ENCODE peak calls at places on chromosomes 12 and 14, in seven cellular contexts. One of them, this sample, is unnamed.

GRCh38 chr14:75493580-75494130 is 28.6 kb upstream of the BATF start:
- DNase-seq in heart left ventricle: no peak
- DNase-seq in H7: peak; percentile 2
- DNase-seq in activated T-cell treated with anti-CD3 and anti-CD28 coated beads for 48 hours: no peak
- DNase-seq in stimulated activated CD4-positive, alpha-beta T cell treated with anti-CD3 and anti-CD28 coated beads, Interleukin-12 subunit alpha, Interleukin-12 subunit beta, amount 100 ng/mL, for 24 hours: no peak
- DNase-seq in Right ventricle myocardium superior: no peak
- DNase-seq in RCC 7860: no peak
- DNase-seq in this sample: no peak

GRCh38 chr14:99755629-99756603 is 37.3 kb upstream of the EML1 start:
- DNase-seq in heart left ventricle: peak; percentile 92
- DNase-seq in H7: peak; percentile 41
- DNase-seq in activated T-cell treated with anti-CD3 and anti-CD28 coated beads for 48 hours: no peak
- DNase-seq in stimulated activated CD4-positive, alpha-beta T cell treated with anti-CD3 and anti-CD28 coated beads, Interleukin-12 subunit alpha, Interleukin-12 subunit beta, amount 100 ng/mL, for 24 hours: no peak
- DNase-seq in Right ventricle myocardium superior: peak; percentile 91
- DNase-seq in RCC 7860: peak; percentile 82
- DNase-seq in this sample: peak; percentile 98

GRCh38 chr12:4031703-4032291 is 158.6 kb upstream of the PARP11 start:
- DNase-seq in heart left ventricle: peak; percentile 27
- DNase-seq in H7: no peak
- DNase-seq in activated T-cell treated with anti-CD3 and anti-CD28 coated beads for 48 hours: no peak
- DNase-seq in stimulated activated CD4-positive, alpha-beta T cell treated with anti-CD3 and anti-CD28 coated beads, Interleukin-12 subunit alpha, Interleukin-12 subunit beta, amount 100 ng/mL, for 24 hours: no peak
- DNase-seq in Right ventricle myocardium superior: peak; percentile 51
- DNase-seq in RCC 7860: peak; percentile 7
- DNase-seq in this sample: peak; percentile 52

GRCh38 chr12:14514154-14514842 is 53.4 kb downstream of the PLBD1 start:
- DNase-seq in heart left ventricle: peak; percentile 29
- DNase-seq in H7: peak; percentile 28
- DNase-seq in activated T-cell treated with anti-CD3 and anti-CD28 coated beads for 48 hours: no peak
- DNase-seq in stimulated activated CD4-positive, alpha-beta T cell treated with anti-CD3 and anti-CD28 coated beads, Interleukin-12 subunit alpha, Interleukin-12 subunit beta, amount 100 ng/mL, for 24 hours: no peak
- DNase-seq in Right ventricle myocardium superior: no peak
- DNase-seq in RCC 7860: no peak
- DNase-seq in this sample: no peak

GRCh38 chr12:56115329-56115728 is 1.1 kb upstream of the RPL41 start:
- DNase-seq in heart left ventricle: no peak
- DNase-seq in H7: no peak
- DNase-seq in activated T-cell treated with anti-CD3 and anti-CD28 coated beads for 48 hours: no peak
- DNase-seq in stimulated activated CD4-positive, alpha-beta T cell treated with anti-CD3 and anti-CD28 coated beads, Interleukin-12 subunit alpha, Interleukin-12 subunit beta, amount 100 ng/mL, for 24 hours: no peak
- DNase-seq in Right ventricle myocardium superior: no peak
- DNase-seq in RCC 7860: no peak
- DNase-seq in this sample: no peak

GRCh38 chr12:38919191-38919590 is 13.8 kb upstream of the CPNE8 start:
- DNase-seq in heart left ventricle: no peak
- DNase-seq in H7: no peak
- DNase-seq in activated T-cell treated with anti-CD3 and anti-CD28 coated beads for 48 hours: no peak
- DNase-seq in stimulated activated CD4-positive, alpha-beta T cell treated with anti-CD3 and anti-CD28 coated beads, Interleukin-12 subunit alpha, Interleukin-12 subunit beta, amount 100 ng/mL, for 24 hours: no peak
- DNase-seq in Right ventricle myocardium superior: no peak
- DNase-seq in RCC 7860: no peak
- DNase-seq in this sample: no peak

GRCh38 chr12:31034372-31034771 is 39.3 kb upstream of the DDX11 start:
- DNase-seq in heart left ventricle: no peak
- DNase-seq in H7: no peak
- DNase-seq in activated T-cell treated with anti-CD3 and anti-CD28 coated beads for 48 hours: no peak
- DNase-seq in stimulated activated CD4-positive, alpha-beta T cell treated with anti-CD3 and anti-CD28 coated beads, Interleukin-12 subunit alpha, Interleukin-12 subunit beta, amount 100 ng/mL, for 24 hours: no peak
- DNase-seq in Right ventricle myocardium superior: no peak
- DNase-seq in RCC 7860: peak; percentile 19
- DNase-seq in this sample: no peak

GRCh38 chr14:49497267-49497666 is 88.9 kb downstream of the RPS29 start:
- DNase-seq in heart left ventricle: no peak
- DNase-seq in H7: no peak
- DNase-seq in activated T-cell treated with anti-CD3 and anti-CD28 coated beads for 48 hours: no peak
- DNase-seq in stimulated activated CD4-positive, alpha-beta T cell treated with anti-CD3 and anti-CD28 coated beads, Interleukin-12 subunit alpha, Interleukin-12 subunit beta, amount 100 ng/mL, for 24 hours: no peak
- DNase-seq in Right ventricle myocardium superior: no peak
- DNase-seq in RCC 7860: no peak
- DNase-seq in this sample: no peak

GRCh38 chr12:53232641-53233538 is 881 bp upstream of the RARG start:
- DNase-seq in heart left ventricle: peak; percentile 69
- DNase-seq in H7: peak; percentile 86
- DNase-seq in activated T-cell treated with anti-CD3 and anti-CD28 coated beads for 48 hours: no peak
- DNase-seq in stimulated activated CD4-positive, alpha-beta T cell treated with anti-CD3 and anti-CD28 coated beads, Interleukin-12 subunit alpha, Interleukin-12 subunit beta, amount 100 ng/mL, for 24 hours: no peak
- DNase-seq in Right ventricle myocardium superior: peak; percentile 80
- DNase-seq in RCC 7860: no peak
- DNase-seq in this sample: peak; percentile 84

GRCh38 chr12:132153501-132154340 is 9.5 kb downstream of the NOC4L start:
- DNase-seq in heart left ventricle: peak; percentile 58
- DNase-seq in H7: peak; percentile 98
- DNase-seq in activated T-cell treated with anti-CD3 and anti-CD28 coated beads for 48 hours: peak; percentile 67
- DNase-seq in stimulated activated CD4-positive, alpha-beta T cell treated with anti-CD3 and anti-CD28 coated beads, Interleukin-12 subunit alpha, Interleukin-12 subunit beta, amount 100 ng/mL, for 24 hours: peak; percentile 35
- DNase-seq in Right ventricle myocardium superior: peak; percentile 82
- DNase-seq in RCC 7860: peak; percentile 52
- DNase-seq in this sample: peak; percentile 69

GRCh38 chr12:40331886-40332285 is 107.1 kb downstream of the LRRK2 start:
- DNase-seq in heart left ventricle: no peak
- DNase-seq in H7: no peak
- DNase-seq in activated T-cell treated with anti-CD3 and anti-CD28 coated beads for 48 hours: no peak
- DNase-seq in stimulated activated CD4-positive, alpha-beta T cell treated with anti-CD3 and anti-CD28 coated beads, Interleukin-12 subunit alpha, Interleukin-12 subunit beta, amount 100 ng/mL, for 24 hours: no peak
- DNase-seq in Right ventricle myocardium superior: no peak
- DNase-seq in RCC 7860: no peak
- DNase-seq in this sample: no peak

GRCh38 chr14:51726166-51726899 is 74.6 kb downstream of the FRMD6 start:
- DNase-seq in heart left ventricle: no peak
- DNase-seq in H7: no peak
- DNase-seq in activated T-cell treated with anti-CD3 and anti-CD28 coated beads for 48 hours: no peak
- DNase-seq in stimulated activated CD4-positive, alpha-beta T cell treated with anti-CD3 and anti-CD28 coated beads, Interleukin-12 subunit alpha, Interleukin-12 subunit beta, amount 100 ng/mL, for 24 hours: no peak
- DNase-seq in Right ventricle myocardium superior: no peak
- DNase-seq in RCC 7860: no peak
- DNase-seq in this sample: no peak

GRCh38 chr12:6765634-6766581 is at the start of gene PTMS:
- DNase-seq in heart left ventricle: peak; percentile 90
- DNase-seq in H7: peak; percentile 96
- DNase-seq in activated T-cell treated with anti-CD3 and anti-CD28 coated beads for 48 hours: no peak
- DNase-seq in stimulated activated CD4-positive, alpha-beta T cell treated with anti-CD3 and anti-CD28 coated beads, Interleukin-12 subunit alpha, Interleukin-12 subunit beta, amount 100 ng/mL, for 24 hours: no peak
- DNase-seq in Right ventricle myocardium superior: peak; percentile 88
- DNase-seq in RCC 7860: peak; percentile 64
- DNase-seq in this sample: peak; percentile 90

GRCh38 chr14:32329146-32329545 is at the start of gene AKAP6:
- DNase-seq in heart left ventricle: no peak
- DNase-seq in H7: no peak
- DNase-seq in activated T-cell treated with anti-CD3 and anti-CD28 coated beads for 48 hours: no peak
- DNase-seq in stimulated activated CD4-positive, alpha-beta T cell treated with anti-CD3 and anti-CD28 coated beads, Interleukin-12 subunit alpha, Interleukin-12 subunit beta, amount 100 ng/mL, for 24 hours: no peak
- DNase-seq in Right ventricle myocardium superior: no peak
- DNase-seq in RCC 7860: no peak
- DNase-seq in this sample: no peak

GRCh38 chr12:28602760-28603638 is 412.7 kb downstream of the CCDC91 start:
- DNase-seq in heart left ventricle: no peak
- DNase-seq in H7: no peak
- DNase-seq in activated T-cell treated with anti-CD3 and anti-CD28 coated beads for 48 hours: no peak
- DNase-seq in stimulated activated CD4-positive, alpha-beta T cell treated with anti-CD3 and anti-CD28 coated beads, Interleukin-12 subunit alpha, Interleukin-12 subunit beta, amount 100 ng/mL, for 24 hours: no peak
- DNase-seq in Right ventricle myocardium superior: no peak
- DNase-seq in RCC 7860: no peak
- DNase-seq in this sample: no peak

GRCh38 chr14:49477576-49477975 is 108.6 kb downstream of the RPS29 start:
- DNase-seq in heart left ventricle: no peak
- DNase-seq in H7: no peak
- DNase-seq in activated T-cell treated with anti-CD3 and anti-CD28 coated beads for 48 hours: no peak
- DNase-seq in stimulated activated CD4-positive, alpha-beta T cell treated with anti-CD3 and anti-CD28 coated beads, Interleukin-12 subunit alpha, Interleukin-12 subunit beta, amount 100 ng/mL, for 24 hours: no peak
- DNase-seq in Right ventricle myocardium superior: no peak
- DNase-seq in RCC 7860: no peak
- DNase-seq in this sample: no peak

GRCh38 chr14:74594021-74594420 is 18.0 kb downstream of the LTBP2 start:
- DNase-seq in heart left ventricle: no peak
- DNase-seq in H7: no peak
- DNase-seq in activated T-cell treated with anti-CD3 and anti-CD28 coated beads for 48 hours: no peak
- DNase-seq in stimulated activated CD4-positive, alpha-beta T cell treated with anti-CD3 and anti-CD28 coated beads, Interleukin-12 subunit alpha, Interleukin-12 subunit beta, amount 100 ng/mL, for 24 hours: no peak
- DNase-seq in Right ventricle myocardium superior: peak; percentile 39
- DNase-seq in RCC 7860: no peak
- DNase-seq in this sample: no peak

GRCh38 chr12:12425616-12426015 is 68.7 kb downstream of the BORCS5 start:
- DNase-seq in heart left ventricle: no peak
- DNase-seq in H7: no peak
- DNase-seq in activated T-cell treated with anti-CD3 and anti-CD28 coated beads for 48 hours: no peak
- DNase-seq in stimulated activated CD4-positive, alpha-beta T cell treated with anti-CD3 and anti-CD28 coated beads, Interleukin-12 subunit alpha, Interleukin-12 subunit beta, amount 100 ng/mL, for 24 hours: no peak
- DNase-seq in Right ventricle myocardium superior: no peak
- DNase-seq in RCC 7860: no peak
- DNase-seq in this sample: no peak

GRCh38 chr14:37056473-37056872 is 115.9 kb downstream of the SLC25A21 start:
- DNase-seq in heart left ventricle: no peak
- DNase-seq in H7: peak; percentile 21
- DNase-seq in activated T-cell treated with anti-CD3 and anti-CD28 coated beads for 48 hours: no peak
- DNase-seq in stimulated activated CD4-positive, alpha-beta T cell treated with anti-CD3 and anti-CD28 coated beads, Interleukin-12 subunit alpha, Interleukin-12 subunit beta, amount 100 ng/mL, for 24 hours: no peak
- DNase-seq in Right ventricle myocardium superior: no peak
- DNase-seq in RCC 7860: peak; percentile 37
- DNase-seq in this sample: no peak

GRCh38 chr12:5718680-5719079 is 226.4 kb downstream of the ANO2 start:
- DNase-seq in heart left ventricle: peak; percentile 63
- DNase-seq in H7: no peak
- DNase-seq in activated T-cell treated with anti-CD3 and anti-CD28 coated beads for 48 hours: no peak
- DNase-seq in stimulated activated CD4-positive, alpha-beta T cell treated with anti-CD3 and anti-CD28 coated beads, Interleukin-12 subunit alpha, Interleukin-12 subunit beta, amount 100 ng/mL, for 24 hours: no peak
- DNase-seq in Right ventricle myocardium superior: peak; percentile 68
- DNase-seq in RCC 7860: no peak
- DNase-seq in this sample: no peak

GRCh38 chr12:115599251-115599811 is 678.2 kb downstream of the MED13L start:
- DNase-seq in heart left ventricle: peak; percentile 67
- DNase-seq in H7: peak; percentile 64
- DNase-seq in activated T-cell treated with anti-CD3 and anti-CD28 coated beads for 48 hours: no peak
- DNase-seq in stimulated activated CD4-positive, alpha-beta T cell treated with anti-CD3 and anti-CD28 coated beads, Interleukin-12 subunit alpha, Interleukin-12 subunit beta, amount 100 ng/mL, for 24 hours: no peak
- DNase-seq in Right ventricle myocardium superior: peak; percentile 59
- DNase-seq in RCC 7860: no peak
- DNase-seq in this sample: no peak

GRCh38 chr14:67186789-67187188 is 2.5 kb upstream of the GARIN2 start:
- DNase-seq in heart left ventricle: no peak
- DNase-seq in H7: no peak
- DNase-seq in activated T-cell treated with anti-CD3 and anti-CD28 coated beads for 48 hours: no peak
- DNase-seq in stimulated activated CD4-positive, alpha-beta T cell treated with anti-CD3 and anti-CD28 coated beads, Interleukin-12 subunit alpha, Interleukin-12 subunit beta, amount 100 ng/mL, for 24 hours: no peak
- DNase-seq in Right ventricle myocardium superior: no peak
- DNase-seq in RCC 7860: no peak
- DNase-seq in this sample: no peak

GRCh38 chr12:64088431-64089349 is 133.4 kb downstream of the KICS2 start:
- DNase-seq in heart left ventricle: peak; percentile 64
- DNase-seq in H7: peak; percentile 26
- DNase-seq in activated T-cell treated with anti-CD3 and anti-CD28 coated beads for 48 hours: no peak
- DNase-seq in stimulated activated CD4-positive, alpha-beta T cell treated with anti-CD3 and anti-CD28 coated beads, Interleukin-12 subunit alpha, Interleukin-12 subunit beta, amount 100 ng/mL, for 24 hours: no peak
- DNase-seq in Right ventricle myocardium superior: no peak
- DNase-seq in RCC 7860: peak; percentile 94
- DNase-seq in this sample: peak; percentile 70

GRCh38 chr12:4909734-4910501 is at the start of gene KCNA1:
- DNase-seq in heart left ventricle: no peak
- DNase-seq in H7: peak; percentile 81
- DNase-seq in activated T-cell treated with anti-CD3 and anti-CD28 coated beads for 48 hours: no peak
- DNase-seq in stimulated activated CD4-positive, alpha-beta T cell treated with anti-CD3 and anti-CD28 coated beads, Interleukin-12 subunit alpha, Interleukin-12 subunit beta, amount 100 ng/mL, for 24 hours: no peak
- DNase-seq in Right ventricle myocardium superior: peak; percentile 40
- DNase-seq in RCC 7860: no peak
- DNase-seq in this sample: peak; percentile 79

GRCh38 chr12:55838361-55838760 is 4.4 kb downstream of the MMP19 start:
- DNase-seq in heart left ventricle: no peak
- DNase-seq in H7: no peak
- DNase-seq in activated T-cell treated with anti-CD3 and anti-CD28 coated beads for 48 hours: no peak
- DNase-seq in stimulated activated CD4-positive, alpha-beta T cell treated with anti-CD3 and anti-CD28 coated beads, Interleukin-12 subunit alpha, Interleukin-12 subunit beta, amount 100 ng/mL, for 24 hours: no peak
- DNase-seq in Right ventricle myocardium superior: no peak
- DNase-seq in RCC 7860: no peak
- DNase-seq in this sample: no peak

GRCh38 chr12:7319934-7320333 is 16.1 kb downstream of the ACSM4 start:
- DNase-seq in heart left ventricle: no peak
- DNase-seq in H7: no peak
- DNase-seq in activated T-cell treated with anti-CD3 and anti-CD28 coated beads for 48 hours: no peak
- DNase-seq in stimulated activated CD4-positive, alpha-beta T cell treated with anti-CD3 and anti-CD28 coated beads, Interleukin-12 subunit alpha, Interleukin-12 subunit beta, amount 100 ng/mL, for 24 hours: no peak
- DNase-seq in Right ventricle myocardium superior: no peak
- DNase-seq in RCC 7860: no peak
- DNase-seq in this sample: no peak

GRCh38 chr12:77120695-77121094 is 55.3 kb upstream of the E2F7 start:
- DNase-seq in heart left ventricle: no peak
- DNase-seq in H7: no peak
- DNase-seq in activated T-cell treated with anti-CD3 and anti-CD28 coated beads for 48 hours: no peak
- DNase-seq in stimulated activated CD4-positive, alpha-beta T cell treated with anti-CD3 and anti-CD28 coated beads, Interleukin-12 subunit alpha, Interleukin-12 subunit beta, amount 100 ng/mL, for 24 hours: no peak
- DNase-seq in Right ventricle myocardium superior: no peak
- DNase-seq in RCC 7860: peak; percentile 56
- DNase-seq in this sample: no peak

GRCh38 chr14:32545109-32545857 is 216.2 kb downstream of the AKAP6 start:
- DNase-seq in heart left ventricle: no peak
- DNase-seq in H7: no peak
- DNase-seq in activated T-cell treated with anti-CD3 and anti-CD28 coated beads for 48 hours: no peak
- DNase-seq in stimulated activated CD4-positive, alpha-beta T cell treated with anti-CD3 and anti-CD28 coated beads, Interleukin-12 subunit alpha, Interleukin-12 subunit beta, amount 100 ng/mL, for 24 hours: no peak
- DNase-seq in Right ventricle myocardium superior: no peak
- DNase-seq in RCC 7860: no peak
- DNase-seq in this sample: no peak

GRCh38 chr14:102363182-102363952 is 626 bp downstream of the TECPR2 start:
- DNase-seq in heart left ventricle: peak; percentile 62
- DNase-seq in H7: peak; percentile 84
- DNase-seq in activated T-cell treated with anti-CD3 and anti-CD28 coated beads for 48 hours: peak; percentile 21
- DNase-seq in stimulated activated CD4-positive, alpha-beta T cell treated with anti-CD3 and anti-CD28 coated beads, Interleukin-12 subunit alpha, Interleukin-12 subunit beta, amount 100 ng/mL, for 24 hours: peak; percentile 11
- DNase-seq in Right ventricle myocardium superior: no peak
- DNase-seq in RCC 7860: no peak
- DNase-seq in this sample: peak; percentile 90

GRCh38 chr14:95774265-95775160 is 60.6 kb upstream of the TCL1A start:
- DNase-seq in heart left ventricle: no peak
- DNase-seq in H7: peak; percentile 80
- DNase-seq in activated T-cell treated with anti-CD3 and anti-CD28 coated beads for 48 hours: peak; percentile 41
- DNase-seq in stimulated activated CD4-positive, alpha-beta T cell treated with anti-CD3 and anti-CD28 coated beads, Interleukin-12 subunit alpha, Interleukin-12 subunit beta, amount 100 ng/mL, for 24 hours: peak; percentile 56
- DNase-seq in Right ventricle myocardium superior: no peak
- DNase-seq in RCC 7860: peak; percentile 3
- DNase-seq in this sample: no peak

GRCh38 chr12:541676-542289 is 82.0 kb downstream of the B4GALNT3 start:
- DNase-seq in heart left ventricle: peak; percentile 26
- DNase-seq in H7: peak; percentile 80
- DNase-seq in activated T-cell treated with anti-CD3 and anti-CD28 coated beads for 48 hours: no peak
- DNase-seq in stimulated activated CD4-positive, alpha-beta T cell treated with anti-CD3 and anti-CD28 coated beads, Interleukin-12 subunit alpha, Interleukin-12 subunit beta, amount 100 ng/mL, for 24 hours: no peak
- DNase-seq in Right ventricle myocardium superior: no peak
- DNase-seq in RCC 7860: no peak
- DNase-seq in this sample: peak; percentile 47

GRCh38 chr12:93237235-93237915 is 140.3 kb upstream of the NUDT4 start:
- DNase-seq in heart left ventricle: no peak
- DNase-seq in H7: no peak
- DNase-seq in activated T-cell treated with anti-CD3 and anti-CD28 coated beads for 48 hours: no peak
- DNase-seq in stimulated activated CD4-positive, alpha-beta T cell treated with anti-CD3 and anti-CD28 coated beads, Interleukin-12 subunit alpha, Interleukin-12 subunit beta, amount 100 ng/mL, for 24 hours: no peak
- DNase-seq in Right ventricle myocardium superior: peak; percentile 59
- DNase-seq in RCC 7860: no peak
- DNase-seq in this sample: peak; percentile 61

GRCh38 chr12:121438207-121438606 is 38.3 kb downstream of the RNF34 start:
- DNase-seq in heart left ventricle: no peak
- DNase-seq in H7: no peak
- DNase-seq in activated T-cell treated with anti-CD3 and anti-CD28 coated beads for 48 hours: no peak
- DNase-seq in stimulated activated CD4-positive, alpha-beta T cell treated with anti-CD3 and anti-CD28 coated beads, Interleukin-12 subunit alpha, Interleukin-12 subunit beta, amount 100 ng/mL, for 24 hours: no peak
- DNase-seq in Right ventricle myocardium superior: no peak
- DNase-seq in RCC 7860: no peak
- DNase-seq in this sample: no peak

GRCh38 chr12:123492290-123492689 is 34.4 kb downstream of the SNRNP35 start:
- DNase-seq in heart left ventricle: no peak
- DNase-seq in H7: no peak
- DNase-seq in activated T-cell treated with anti-CD3 and anti-CD28 coated beads for 48 hours: no peak
- DNase-seq in stimulated activated CD4-positive, alpha-beta T cell treated with anti-CD3 and anti-CD28 coated beads, Interleukin-12 subunit alpha, Interleukin-12 subunit beta, amount 100 ng/mL, for 24 hours: no peak
- DNase-seq in Right ventricle myocardium superior: no peak
- DNase-seq in RCC 7860: no peak
- DNase-seq in this sample: no peak

This sample was measured in aorta.